ENCODE peak calls at places on chromosomes 5 and 9, in eight cellular contexts. J, H, S, O, N, D, Y and V are unnamed samples.

GRCh38 chr9:77019010-77019809 is at the start of gene FOXB2:
- DNase-seq in J (no peak), H (no peak), S (no peak), O (no peak), N (no peak), D (peak), Y (no peak), V (peak)

GRCh38 chr5:132425009-132425937 is 55.8 kb downstream of the SLC22A5 start:
- DNase-seq in J (no peak), H (peak), S (no peak), O (no peak), N (no peak), D (no peak), Y (no peak), V (no peak)

GRCh38 chr5:150622157-150622556 is 18.3 kb upstream of the SYNPO start:
- DNase-seq in J (no peak), H (peak), S (no peak), O (no peak), N (no peak), D (no peak), Y (no peak), V (no peak)

GRCh38 chr5:71699751-71700150 is 19.3 kb upstream of the CARTPT start:
- DNase-seq in J (no peak), H (no peak), S (no peak), O (no peak), N (no peak), D (no peak), Y (no peak), V (no peak)

GRCh38 chr5:73735032-73735734 is 109.2 kb downstream of the ARHGEF28 start:
- DNase-seq in J (no peak), H (peak), S (no peak), O (no peak), N (no peak), D (no peak), Y (no peak), V (no peak)

GRCh38 chr9:91758491-91758981 is 191.5 kb downstream of the ROR2 start:
- DNase-seq in J (no peak), H (peak), S (no peak), O (no peak), N (peak), D (no peak), Y (peak), V (no peak)

GRCh38 chr5:143443330-143443729 is 39.8 kb upstream of the NR3C1 start:
- DNase-seq in J (no peak), H (no peak), S (no peak), O (no peak), N (no peak), D (no peak), Y (no peak), V (no peak)

GRCh38 chr5:53515988-53516387 is 35.6 kb downstream of the FST start:
- DNase-seq in J (no peak), H (no peak), S (no peak), O (no peak), N (no peak), D (no peak), Y (no peak), V (no peak)

GRCh38 chr5:82277613-82277986 is 554 bp downstream of the RPS23 start:
- DNase-seq in J (no peak), H (no peak), S (no peak), O (no peak), N (no peak), D (no peak), Y (no peak), V (no peak)

GRCh38 chr5:100188339-100188738 is 346.8 kb upstream of the FAM174A start:
- DNase-seq in J (no peak), H (no peak), S (no peak), O (no peak), N (no peak), D (no peak), Y (no peak), V (no peak)

GRCh38 chr5:174947548-174947947 is 223.2 kb downstream of the MSX2 start:
- DNase-seq in J (no peak), H (no peak), S (no peak), O (no peak), N (no peak), D (no peak), Y (no peak), V (no peak)

GRCh38 chr5:94173100-94173499 is 431.7 kb upstream of the POU5F2 start:
- DNase-seq in J (no peak), H (no peak), S (no peak), O (no peak), N (no peak), D (no peak), Y (no peak), V (no peak)

GRCh38 chr5:139251695-139252288 is 41.7 kb upstream of the MATR3 start:
- DNase-seq in J (no peak), H (no peak), S (no peak), O (no peak), N (no peak), D (no peak), Y (no peak), V (no peak)

GRCh38 chr5:116455061-116455460 is 119.6 kb downstream of the SEMA6A start:
- DNase-seq in J (no peak), H (peak), S (no peak), O (no peak), N (no peak), D (no peak), Y (no peak), V (no peak)

GRCh38 chr9:27227192-27227591 is 69.8 kb downstream of the EQTN start:
- DNase-seq in J (peak), H (peak), S (no peak), O (no peak), N (no peak), D (no peak), Y (no peak), V (no peak)

GRCh38 chr9:6552738-6553121 is 92.8 kb downstream of the GLDC start:
- DNase-seq in J (no peak), H (peak), S (no peak), O (no peak), N (no peak), D (no peak), Y (no peak), V (no peak)

GRCh38 chr9:105269593-105269992 is 25.1 kb downstream of the SLC44A1 start:
- DNase-seq in J (no peak), H (no peak), S (no peak), O (no peak), N (no peak), D (no peak), Y (no peak), V (no peak)

GRCh38 chr5:154046486-154046885 is 7.7 kb downstream of the MFAP3 start:
- DNase-seq in J (no peak), H (no peak), S (no peak), O (no peak), N (no peak), D (no peak), Y (no peak), V (no peak)

GRCh38 chr5:174192103-174192655 is 146.7 kb downstream of the NSG2 start:
- DNase-seq in J (no peak), H (no peak), S (no peak), O (no peak), N (no peak), D (no peak), Y (no peak), V (no peak)

GRCh38 chr5:19258686-19259085 is 729.3 kb downstream of the CDH18 start:
- DNase-seq in J (no peak), H (no peak), S (no peak), O (no peak), N (no peak), D (no peak), Y (no peak), V (no peak)

GRCh38 chr5:67969176-67969575 is 246.4 kb upstream of the PIK3R1 start:
- DNase-seq in J (no peak), H (no peak), S (no peak), O (no peak), N (no peak), D (no peak), Y (no peak), V (no peak)

GRCh38 chr9:113343732-113344231 is 3.7 kb upstream of the WDR31 start:
- DNase-seq in J (no peak), H (peak), S (peak), O (peak), N (peak), D (peak), Y (peak), V (peak)

DNA sequence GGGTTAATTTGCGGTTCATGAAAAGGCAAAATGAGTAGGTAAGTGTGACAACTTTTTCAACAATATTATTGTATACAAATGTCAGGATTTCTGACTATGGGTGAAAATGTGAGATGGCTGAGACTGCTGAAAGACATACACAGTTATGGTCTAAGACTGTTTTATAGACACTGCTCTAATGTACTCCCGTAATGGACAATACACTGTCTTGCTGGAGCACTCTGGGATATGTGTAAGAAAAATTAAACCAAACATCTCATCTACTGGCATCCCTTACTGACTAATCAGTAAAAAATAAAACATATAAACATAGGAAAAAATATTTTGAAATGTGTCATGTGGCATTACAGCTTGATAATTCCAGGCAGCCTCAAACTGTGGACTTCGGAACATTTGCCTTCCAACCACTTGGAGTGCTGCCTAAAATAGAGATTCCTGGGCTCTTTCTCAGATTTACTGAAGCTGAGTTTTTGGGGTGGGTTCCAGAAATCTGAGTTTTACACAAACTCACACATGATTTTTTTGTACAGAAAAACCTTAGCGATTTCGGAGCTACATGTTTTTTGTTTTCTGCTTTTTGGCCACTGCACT is 233.9 kb upstream of the TBCA start:
- DNase-seq in J (no peak), H (peak), S (no peak), O (peak), N (no peak), D (no peak), Y (peak), V (no peak)
- TF ChIP-seq CTCF in J (no peak), H (peak), S (no peak), O (peak), N (no peak), D (no peak), Y (no peak), V (no peak)

GRCh38 chr5:148826082-148826971 is at the start of gene ADRB2:
- DNase-seq in J (peak), H (peak), S (peak), O (peak), N (peak), D (peak), Y (peak), V (peak)
- TF ChIP-seq CTCF in J (no peak), H (peak), S (peak), O (no peak), N (no peak), D (peak), Y (no peak), V (no peak)

GRCh38 chr9:136742640-136743391 is at the start of gene LCN10:
- DNase-seq in J (no peak), H (no peak), S (no peak), O (no peak), N (no peak), D (peak), Y (no peak), V (no peak)
- TF ChIP-seq CTCF in J (no peak), H (peak), S (peak), O (peak), N (peak), D (peak), Y (peak), V (no peak)

DNA sequence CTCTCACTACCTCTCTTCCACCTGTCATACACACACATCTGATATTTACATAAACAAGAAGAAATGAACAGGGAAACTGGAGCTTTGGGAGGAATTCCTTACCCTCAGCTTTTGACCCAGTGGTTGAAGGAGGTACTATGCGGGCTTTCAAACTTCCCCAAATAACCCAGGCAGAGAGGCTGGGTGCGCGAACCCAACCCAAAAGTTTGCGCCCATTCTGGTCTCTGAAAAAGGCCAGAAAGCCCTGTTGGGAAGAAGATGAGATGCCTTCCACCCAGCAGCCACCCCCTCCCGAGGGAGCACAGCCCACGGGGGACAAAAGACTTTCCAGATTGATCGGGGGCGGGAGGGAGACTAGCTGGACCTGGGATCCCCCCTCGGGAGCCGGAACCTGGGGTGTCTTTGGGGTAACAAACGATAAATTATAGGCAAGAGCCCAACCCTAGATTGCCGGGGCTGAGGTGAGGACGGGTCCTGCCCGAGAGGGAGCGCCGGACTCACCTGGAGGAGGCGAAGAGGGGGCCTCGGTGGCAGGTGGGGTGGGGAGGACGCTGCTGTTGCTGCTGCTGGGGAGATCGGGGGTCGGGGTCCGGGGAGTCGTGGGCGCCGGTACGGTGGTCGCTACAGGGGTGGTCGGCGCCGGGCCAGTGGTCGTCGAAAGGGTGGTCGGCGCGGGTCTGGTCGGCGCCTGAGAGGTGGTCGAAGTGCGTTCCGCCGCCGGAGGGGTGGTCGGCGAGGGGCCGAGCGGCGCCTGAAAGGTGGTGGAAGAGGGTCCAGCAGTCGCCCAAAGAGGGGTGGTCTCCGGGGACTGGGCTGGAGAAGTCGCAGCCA is 798 bp downstream of the MEGF9 start:
- DNase-seq in J (no peak), H (no peak), S (peak), O (no peak), N (peak), D (no peak), Y (no peak), V (no peak)
- TF ChIP-seq CTCF in J (no peak), H (no peak), S (no peak), O (no peak), N (no peak), D (peak), Y (no peak), V (no peak)